ENCODE peak calls at places on chromosomes 13 and 19, in ten cellular contexts. V is lower leg skin, U is stomach, T is body of pancreas, H is adrenal gland, O is A549, F is upper lobe of left lung, G is esophagus squamous epithelium, I is breast epithelium, P is NB4. J is an unnamed sample.
A peak's percentile ranks its signal among the peaks of the same experiment; 100 is the strongest.

GRCh38 chr19:1274081-1274851 is 1.1 kb upstream of the FAM174C start:
- DNase-seq in V (no peak), U (no peak), T (peak; percentile 47), H (peak; percentile 74), O (no peak), F (no peak), G (no peak), I (no peak), P (no peak), J (no peak)

GRCh38 chr19:21568816-21569496 is 63.6 kb downstream of the ZNF429 start:
- DNase-seq in V (peak; percentile 94), U (peak; percentile 83), T (peak; percentile 89), H (peak; percentile 98), O (no peak), F (peak; percentile 90), G (no peak), I (peak; percentile 88), P (peak; percentile 89), J (no peak)

GRCh38 chr13:100544866-100545683 is 43.5 kb downstream of the GGACT start:
- DNase-seq in V (peak; percentile 90), U (peak; percentile 59), T (peak; percentile 93), H (peak; percentile 65), O (no peak), F (peak; percentile 50), G (no peak), I (peak; percentile 81), P (no peak), J (no peak)

GRCh38 chr13:63979951-63980350 is 2564.3 kb upstream of the PCDH20 start:
- DNase-seq in V (no peak), U (no peak), T (no peak), H (no peak), O (no peak), F (no peak), G (no peak), I (no peak), P (no peak), J (no peak)

GRCh38 chr13:44413095-44413494 is 39.5 kb downstream of the SERP2 start:
- DNase-seq in V (no peak), U (no peak), T (no peak), H (no peak), O (no peak), F (no peak), G (no peak), I (no peak), P (no peak), J (no peak)

GRCh38 chr19:53612762-53613526 is 18.9 kb upstream of the DPRX start:
- DNase-seq in V (no peak), U (no peak), T (no peak), H (no peak), O (no peak), F (no peak), G (no peak), I (no peak), P (no peak), J (no peak)

GRCh38 chr13:43815204-43815603 is 28.4 kb upstream of the ENOX1 start:
- DNase-seq in V (no peak), U (no peak), T (no peak), H (no peak), O (peak; percentile 28), F (no peak), G (no peak), I (no peak), P (no peak), J (no peak)

GRCh38 chr13:111559612-111560423 is 239.4 kb downstream of the TEX29 start:
- DNase-seq in V (peak; percentile 75), U (no peak), T (no peak), H (no peak), O (no peak), F (no peak), G (no peak), I (no peak), P (no peak), J (no peak)

GRCh38 chr19:42253245-42254082 is 1.5 kb downstream of the ERF start:
- DNase-seq in V (peak; percentile 95), U (peak; percentile 62), T (peak; percentile 61), H (peak; percentile 76), O (peak; percentile 81), F (peak; percentile 71), G (no peak), I (no peak), P (peak; percentile 66), J (peak; percentile 72)

GRCh38 chr13:54357284-54357933 is 1328.8 kb downstream of the OLFM4 start:
- DNase-seq in V (no peak), U (no peak), T (no peak), H (no peak), O (no peak), F (no peak), G (no peak), I (no peak), P (no peak), J (no peak)

GRCh38 chr13:33497146-33497845 is 211.7 kb upstream of the STARD13 start:
- DNase-seq in V (no peak), U (no peak), T (no peak), H (no peak), O (no peak), F (no peak), G (no peak), I (no peak), P (no peak), J (no peak)

GRCh38 chr13:96065851-96066250 is 12.7 kb upstream of the UGGT2 start:
- DNase-seq in V (no peak), U (no peak), T (no peak), H (no peak), O (no peak), F (no peak), G (no peak), I (no peak), P (no peak), J (no peak)

GRCh38 chr13:96072392-96072791 is 17.5 kb upstream of the HS6ST3 start:
- DNase-seq in V (no peak), U (no peak), T (no peak), H (no peak), O (no peak), F (no peak), G (no peak), I (no peak), P (no peak), J (no peak)

DNA sequence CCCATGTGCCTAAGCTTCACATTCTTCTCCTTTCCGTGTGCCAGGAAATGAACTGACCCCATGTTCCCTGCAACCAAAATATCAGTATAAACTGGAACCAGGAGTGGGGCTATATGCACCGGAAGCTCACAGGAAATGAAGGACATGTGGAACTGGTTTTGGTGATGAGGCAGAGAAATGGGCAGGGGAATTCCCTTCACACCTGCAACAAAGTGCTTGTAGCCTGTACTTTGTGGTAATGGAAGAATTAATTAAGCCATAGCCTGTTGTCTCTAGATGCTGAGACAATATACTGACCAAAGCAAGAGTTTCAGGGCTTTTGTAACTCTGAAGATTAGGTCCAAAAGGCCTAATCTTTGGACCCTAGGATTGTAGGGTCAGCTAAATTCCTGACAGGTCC is 15.5 kb upstream of the UGGT2 start:
- DNase-seq in V (no peak), U (no peak), T (no peak), H (no peak), O (no peak), F (no peak), G (no peak), I (no peak), P (no peak), J (no peak)
- TF ChIP-seq POLR2A in V (no peak), U (no peak), T (no peak), H (no peak), O (no peak), F (no peak), G (no peak), I (no peak), P (no peak), J (no peak)

DNA sequence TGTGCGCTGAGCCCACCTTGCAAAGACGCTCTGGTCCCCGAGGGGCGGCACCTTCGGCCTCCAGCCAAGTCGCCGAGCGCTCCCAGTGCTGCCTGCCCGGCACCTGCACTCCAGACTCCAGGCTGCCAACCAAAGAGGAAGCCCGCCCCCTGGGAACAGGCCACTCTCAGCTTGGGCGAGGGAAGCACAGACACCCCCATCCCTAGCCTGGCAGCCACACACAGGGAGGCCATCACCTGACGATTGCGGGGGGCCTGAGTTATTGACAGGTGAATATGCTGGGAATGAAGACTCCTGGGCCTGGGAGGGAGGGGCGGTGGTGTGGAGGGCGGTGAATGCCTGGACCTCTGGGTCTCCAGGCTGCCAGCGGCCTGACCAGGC is 10.3 kb upstream of the ZNF492 start:
- DNase-seq in V (peak; percentile 83), U (no peak), T (no peak), H (no peak), O (no peak), F (peak; percentile 19), G (no peak), I (no peak), P (no peak), J (no peak)
- TF ChIP-seq POLR2A in V (no peak), U (no peak), T (no peak), H (no peak), O (no peak), F (no peak), G (no peak), I (no peak), P (no peak), J (no peak)

GRCh38 chr19:3573858-3574637 is 1.3 kb downstream of the HMG20B start:
- DNase-seq in V (peak; percentile 96), U (peak; percentile 96), T (peak; percentile 81), H (peak; percentile 98), O (peak; percentile 98), F (peak; percentile 99), G (peak; percentile 69), I (peak; percentile 94), P (peak; percentile 82), J (peak; percentile 86)
- TF ChIP-seq POLR2A in V (no peak), U (no peak), T (no peak), H (no peak), O (no peak), F (no peak), G (no peak), I (no peak), P (no peak), J (no peak)

DNA sequence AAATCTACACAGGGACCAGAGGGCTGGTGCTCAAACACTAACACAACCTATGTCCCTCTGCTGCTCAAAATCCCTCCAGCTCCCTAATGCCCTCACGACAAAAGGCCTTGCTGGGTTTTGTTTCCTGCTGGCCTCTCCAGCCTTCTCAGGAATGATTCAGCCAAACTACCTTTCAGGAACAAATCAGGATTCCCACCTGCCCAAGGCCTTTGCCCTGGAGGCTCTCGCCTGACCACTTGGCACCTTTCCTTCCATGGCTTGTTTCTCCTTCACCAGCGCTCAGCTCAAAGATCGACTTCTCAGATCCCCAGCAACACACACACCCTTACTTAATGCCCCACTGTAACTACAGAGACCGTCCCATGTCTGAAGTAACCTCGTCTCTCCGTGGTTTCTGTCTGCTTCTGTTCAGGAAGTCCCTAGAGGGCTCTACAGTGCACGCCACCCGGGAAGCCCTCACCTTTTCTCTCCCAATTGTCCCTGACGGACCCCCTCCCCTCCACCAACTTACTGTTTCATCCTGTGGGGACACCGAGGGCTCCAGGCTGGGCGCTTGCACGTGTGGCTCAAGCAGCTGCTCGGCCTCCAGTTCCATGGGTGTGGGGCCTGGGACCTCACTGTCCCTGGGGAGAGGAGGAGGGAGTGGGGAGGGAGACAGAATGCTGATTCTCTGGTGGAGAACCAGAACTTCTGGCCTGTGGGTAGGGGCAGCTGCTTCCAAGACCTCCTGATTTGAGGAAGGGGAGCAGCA is 3.3 kb upstream of the SIX5 start:
- DNase-seq in V (no peak), U (peak; percentile 46), T (peak; percentile 71), H (no peak), O (no peak), F (no peak), G (no peak), I (no peak), P (peak; percentile 46), J (no peak)
- TF ChIP-seq POLR2A in V (no peak), U (no peak), T (peak; percentile 40), H (no peak), O (no peak), F (no peak), G (no peak), I (no peak), P (no peak), J (no peak)